ENCODE peak calls at places on chromosomes 4 and X, in nine cellular contexts. R is coronary artery, L is H9, Y is neural crest cell, B is psoas muscle, N is GM03348, W is kidney tubule cell, H is NCI-H524 treated with DMSO at 0.1 percent for 48 hours, A is IMR-90. O is an unnamed sample.

GRCh38 chrX:67555578-67556203 is 11.9 kb downstream of the AR start:
- DNase-seq in R (no peak), L (peak), Y (no peak), B (peak), N (peak), W (peak), H (no peak), A (peak), O (no peak)

GRCh38 chrX:115940888-115941332 is 229.6 kb upstream of the AGTR2 start:
- DNase-seq in R (peak), L (peak), Y (no peak), B (peak), N (no peak), W (peak), H (peak), A (peak), O (peak)

GRCh38 chrX:109487640-109488039 is 5.8 kb upstream of the GUCY2F start:
- DNase-seq in R (no peak), L (no peak), Y (no peak), B (no peak), N (no peak), W (no peak), H (no peak), A (no peak), O (no peak)

GRCh38 chr4:3257125-3257690 is 8.2 kb downstream of the MSANTD1 start:
- DNase-seq in R (peak), L (no peak), Y (no peak), B (peak), N (no peak), W (peak), H (no peak), A (no peak), O (no peak)

GRCh38 chrX:57821703-57822375 is 88.4 kb downstream of the ZXDA start:
- DNase-seq in R (no peak), L (no peak), Y (no peak), B (no peak), N (peak), W (peak), H (peak), A (peak), O (peak)

GRCh38 chr4:56655209-56655626 is 25.9 kb downstream of the HOPX start:
- DNase-seq in R (no peak), L (peak), Y (peak), B (peak), N (peak), W (peak), H (no peak), A (peak), O (no peak)

GRCh38 chr4:121777625-121778024 is 12.7 kb upstream of the SMIM43 start:
- DNase-seq in R (no peak), L (no peak), Y (no peak), B (no peak), N (no peak), W (peak), H (peak), A (no peak), O (no peak)

GRCh38 chr4:169015237-169015636 is 5.2 kb upstream of the CBR4 start:
- DNase-seq in R (no peak), L (peak), Y (no peak), B (peak), N (no peak), W (peak), H (no peak), A (no peak), O (no peak)

GRCh38 chrX:2676794-2677675 is 14.1 kb upstream of the CD99 start:
- DNase-seq in R (no peak), L (no peak), Y (no peak), B (no peak), N (peak), W (peak), H (no peak), A (no peak), O (no peak)

GRCh38 chrX:21657318-21658151 is 595 bp downstream of the KLHL34 start:
- DNase-seq in R (no peak), L (no peak), Y (no peak), B (peak), N (no peak), W (no peak), H (no peak), A (no peak), O (no peak)

GRCh38 chrX:104565791-104566687 is at the start of gene IL1RAPL2:
- DNase-seq in R (no peak), L (peak), Y (peak), B (peak), N (no peak), W (peak), H (no peak), A (no peak), O (no peak)

GRCh38 chrX:32572644-32573043 is 638.7 kb downstream of the DMD start:
- DNase-seq in R (no peak), L (no peak), Y (no peak), B (no peak), N (no peak), W (no peak), H (no peak), A (peak), O (no peak)

GRCh38 chr4:123107444-123108252 is 185.3 kb upstream of the NUDT6 start:
- DNase-seq in R (no peak), L (no peak), Y (no peak), B (no peak), N (no peak), W (no peak), H (no peak), A (no peak), O (no peak)

GRCh38 chrX:9948406-9948805 is 18.8 kb upstream of the CLDN34 start:
- DNase-seq in R (no peak), L (no peak), Y (no peak), B (no peak), N (no peak), W (peak), H (no peak), A (peak), O (no peak)

GRCh38 chr4:169439244-169439643 is 168.5 kb upstream of the SH3RF1 start:
- DNase-seq in R (no peak), L (no peak), Y (no peak), B (no peak), N (peak), W (no peak), H (no peak), A (peak), O (no peak)

GRCh38 chrX:72276478-72276953 is 532 bp downstream of the RPS4X start:
- DNase-seq in R (no peak), L (no peak), Y (no peak), B (no peak), N (no peak), W (no peak), H (no peak), A (no peak), O (no peak)

GRCh38 chr4:139761461-139761860 is 95.8 kb downstream of the MGST2 start:
- DNase-seq in R (peak), L (no peak), Y (no peak), B (no peak), N (peak), W (peak), H (peak), A (peak), O (no peak)

GRCh38 chr4:19592391-19592790 is 659.3 kb upstream of the SLIT2 start:
- DNase-seq in R (no peak), L (no peak), Y (no peak), B (no peak), N (peak), W (peak), H (no peak), A (peak), O (no peak)

GRCh38 chr4:87165886-87166285 is 54.5 kb downstream of the KLHL8 start:
- DNase-seq in R (no peak), L (no peak), Y (no peak), B (no peak), N (no peak), W (no peak), H (no peak), A (no peak), O (no peak)

GRCh38 chr4:140363051-140363450 is 10.4 kb upstream of the SCOC start:
- DNase-seq in R (no peak), L (no peak), Y (no peak), B (no peak), N (no peak), W (no peak), H (no peak), A (no peak), O (no peak)

GRCh38 chr4:88007304-88008132 is at the start of gene PKD2:
- DNase-seq in R (peak), L (peak), Y (peak), B (peak), N (peak), W (peak), H (no peak), A (peak), O (peak)